ENCODE peak calls at places on chromosomes 7 and 10, in four cellular contexts. Y is PC-3, J is GM23338, G is BE2C. U is an unnamed sample.

GRCh38 chr7:123996327-123996625 is 36.6 kb downstream of the TMEM229A start:
- DNase-seq in Y (no peak), J (no peak), G (no peak), U (no peak)

GRCh38 chr7:148856035-148856881 is 27.8 kb downstream of the EZH2 start:
- DNase-seq in J (peak), G (peak), Y (peak), U (no peak)

GRCh38 chr10:71598673-71599072 is 120.9 kb downstream of the C10orf105 start:
- DNase-seq in G (no peak), Y (no peak), J (no peak), U (no peak)

GRCh38 chr10:124162136-124162535 is 68.7 kb upstream of the CHST15 start:
- DNase-seq in J (no peak), Y (no peak), G (no peak), U (no peak)

GRCh38 chr10:132879408-132880147 is 62.8 kb downstream of the CFAP46 start:
- DNase-seq in Y (no peak), G (no peak), J (no peak), U (no peak)

GRCh38 chr10:71406878-71407277 is 10.2 kb downstream of the CDH23 start:
- DNase-seq in J (no peak), G (no peak), Y (no peak), U (no peak)

GRCh38 chr10:6146921-6147320 is 55.8 kb upstream of the PFKFB3 start:
- DNase-seq in G (no peak), J (no peak), Y (no peak), U (no peak)

GRCh38 chr10:78212134-78212785 is 178.6 kb downstream of the RPS24 start:
- DNase-seq in J (no peak), Y (peak), G (peak), U (no peak)

GRCh38 chr10:94066411-94066810 is 72.7 kb downstream of the PLCE1 start:
- DNase-seq in G (no peak), J (peak), Y (peak), U (no peak)

GRCh38 chr10:110425684-110426293 is 71.9 kb upstream of the DUSP5 start:
- DNase-seq in J (no peak), Y (peak), G (no peak), U (peak)

GRCh38 chr10:5490698-5491464 is 8.5 kb downstream of the CALML5 start:
- DNase-seq in Y (no peak), G (no peak), J (no peak), U (no peak)

GRCh38 chr10:100876575-100877158 is 36.1 kb upstream of the SLF2 start:
- DNase-seq in J (peak), Y (no peak), G (no peak), U (no peak)

GRCh38 chr7:70766109-70766508 is 365.8 kb upstream of the GALNT17 start:
- DNase-seq in J (no peak), G (no peak), Y (no peak), U (no peak)

GRCh38 chr7:22426463-22427121 is 69.6 kb upstream of the RAPGEF5 start:
- DNase-seq in Y (no peak), G (no peak), J (no peak), U (no peak)

GRCh38 chr7:610531-611280 is 91.1 kb upstream of the PDGFA start:
- DNase-seq in Y (no peak), J (no peak), G (no peak), U (no peak)

GRCh38 chr10:132916956-132917666 is 25.3 kb downstream of the CFAP46 start:
- DNase-seq in J (no peak), G (no peak), Y (no peak), U (no peak)

GRCh38 chr10:72319416-72320254 is 35.1 kb downstream of the DNAJB12 start:
- DNase-seq in J (peak), Y (peak), G (peak), U (no peak)

GRCh38 chr10:96606946-96607345 is 20.1 kb upstream of the TM9SF3 start:
- DNase-seq in Y (no peak), J (no peak), G (no peak), U (no peak)

GRCh38 chr7:5077740-5078139 is 32.1 kb downstream of the RBAK start:
- DNase-seq in G (no peak), Y (peak), J (no peak), U (no peak)

GRCh38 chr10:22784668-22785067 is 70.3 kb upstream of the PIP4K2A start:
- DNase-seq in G (no peak), Y (peak), J (no peak), U (no peak)

GRCh38 chr7:102063736-102064135 is 222.9 kb upstream of the SH2B2 start:
- DNase-seq in J (peak), Y (peak), G (peak), U (no peak)

GRCh38 chr10:86535057-86535882 is 13.7 kb upstream of the WAPL start:
- DNase-seq in G (no peak), J (peak), Y (peak), U (no peak)

GRCh38 chr10:71512794-71513379 is 116.2 kb downstream of the CDH23 start:
- DNase-seq in Y (peak), G (peak), J (no peak), U (no peak)

GRCh38 chr10:15715619-15716227 is 4.0 kb downstream of the ITGA8 start:
- DNase-seq in Y (peak), G (peak), J (peak), U (no peak)

DNA sequence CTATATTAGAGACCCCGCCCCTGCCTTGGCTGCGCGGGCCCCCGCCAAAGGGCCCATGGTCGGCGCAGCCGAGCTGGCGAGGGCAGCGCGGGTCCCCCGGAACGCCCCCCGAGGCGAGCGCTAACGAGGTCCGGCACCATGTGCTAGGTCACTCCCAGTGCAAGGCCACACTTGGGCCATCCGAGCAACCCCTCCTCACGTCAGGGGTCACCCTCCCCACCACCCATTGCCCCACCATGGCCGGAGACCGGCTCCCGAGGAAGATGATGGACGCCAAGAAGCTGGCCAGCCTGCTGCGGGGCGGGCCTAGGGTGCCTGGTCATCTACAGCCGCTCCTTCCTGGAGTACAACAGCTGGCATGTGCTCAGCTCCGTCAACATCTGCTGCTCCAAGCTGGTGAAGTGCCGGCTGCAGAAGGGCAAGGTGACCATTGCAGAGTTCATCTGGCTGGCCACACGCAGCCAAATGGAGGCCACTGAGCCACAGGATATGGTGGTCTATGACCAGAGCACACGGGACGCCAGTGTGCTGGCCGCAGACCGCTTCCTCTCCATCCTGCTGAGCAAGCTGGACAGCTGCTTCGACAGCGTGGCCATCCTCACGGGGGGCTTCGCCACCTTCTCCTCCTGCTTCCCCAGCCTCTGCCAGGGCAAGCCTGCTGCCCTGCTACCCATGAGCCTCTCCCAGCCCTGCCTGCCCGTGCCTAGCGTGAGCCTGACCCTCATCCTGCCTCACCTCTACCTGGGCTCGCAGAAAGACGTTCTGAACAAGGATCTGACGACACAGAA is 12.4 kb upstream of the SEC24C start:
- DNase-seq in G (no peak), Y (no peak), J (no peak), U (no peak)
- H3K4me3 ChIP-seq in G (no peak), Y (peak), J (peak), U (peak)

GRCh38 chr10:104406715-104407517 is 53.3 kb downstream of the CFAP58 start:
- DNase-seq in J (peak), Y (peak), G (no peak), U (peak)
- TF ChIP-seq CTCF in J (peak), Y (peak), G (peak), U (peak)

GRCh38 chr7:134933460-134934068 is 52.7 kb upstream of the AGBL3 start:
- DNase-seq in Y (no peak), G (no peak), J (no peak), U (no peak)
- H3K4me3 ChIP-seq in Y (no peak), G (no peak), J (no peak), U (no peak)

GRCh38 chr7:116113310-116113709 is 82.7 kb upstream of the TFEC start:
- DNase-seq in Y (peak), J (no peak), G (no peak), U (no peak)

DNA sequence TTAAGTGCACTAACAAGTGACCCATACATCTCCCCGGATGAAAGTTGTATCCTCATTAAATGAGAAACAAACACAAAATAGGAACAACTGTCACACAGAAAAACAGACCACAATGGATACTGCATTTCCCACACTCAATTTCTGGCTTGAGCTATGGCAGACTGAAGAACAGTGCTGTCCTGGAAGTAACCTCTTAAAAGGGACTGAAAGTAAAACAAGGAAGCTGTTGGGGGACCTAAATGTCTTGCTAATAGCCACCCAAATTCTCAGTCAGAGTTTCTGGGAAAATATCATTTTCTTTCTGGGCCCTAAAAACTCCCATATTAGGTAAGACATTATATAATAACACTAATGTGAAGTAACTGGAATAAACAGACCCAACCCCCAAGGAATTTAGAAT is 80.9 kb upstream of the TFEC start:
- DNase-seq in Y (no peak), G (no peak), J (no peak), U (no peak)
- TF ChIP-seq CTCF in Y (no peak), G (no peak), J (no peak), U (no peak)

GRCh38 chr7:46948776-46949175 is 633.1 kb downstream of the TNS3 start:
- DNase-seq in G (no peak), J (no peak), Y (no peak), U (no peak)

GRCh38 chr7:46957195-46957594 is 624.7 kb downstream of the TNS3 start:
- DNase-seq in J (no peak), G (no peak), Y (no peak), U (no peak)

GRCh38 chr7:46949270-46949931 is 632.5 kb downstream of the TNS3 start:
- DNase-seq in G (no peak), Y (no peak), J (no peak), U (no peak)

GRCh38 chr7:46955526-46955925 is 626.4 kb downstream of the TNS3 start:
- DNase-seq in J (no peak), G (no peak), Y (no peak), U (no peak)

GRCh38 chr7:46953008-46953407 is 628.9 kb downstream of the TNS3 start:
- DNase-seq in G (no peak), J (no peak), Y (no peak), U (no peak)
- H3K4me3 ChIP-seq in G (no peak), J (no peak), Y (no peak), U (no peak)